ENCODE peak calls at places on chromosomes 1 and 21, in six cellular contexts. Q, F, A, U, N and W are unnamed samples.

GRCh38 chr1:163071381-163072255 is 2.5 kb downstream of the RGS4 start:
- DNase-seq in U (peak; percentile 16), Q (peak; percentile 91), N (peak; percentile 60), F (peak; percentile 3), A (peak; percentile 64), W (peak; percentile 60)

GRCh38 chr1:204296431-204296988 is 63.2 kb downstream of the PLEKHA6 start:
- DNase-seq in A (peak; percentile 39), F (no peak), N (no peak), U (no peak), Q (peak; percentile 49), W (no peak)

GRCh38 chr1:23080885-23081284 is 61.6 kb downstream of the KDM1A start:
- DNase-seq in F (no peak), A (no peak), N (no peak), Q (no peak), U (no peak), W (no peak)

GRCh38 chr21:16634522-16634914 is 878.3 kb upstream of the CXADR start:
- DNase-seq in A (no peak), N (no peak), F (no peak), Q (no peak), U (no peak), W (no peak)

GRCh38 chr1:107830546-107830945 is 134.4 kb downstream of the VAV3 start:
- DNase-seq in Q (no peak), U (no peak), N (no peak), A (no peak), F (no peak), W (no peak)

GRCh38 chr1:184634296-184634695 is 120.4 kb downstream of the EDEM3 start:
- DNase-seq in N (no peak), F (no peak), Q (no peak), A (no peak), U (no peak), W (no peak)

GRCh38 chr1:15220825-15221431 is 26.1 kb upstream of the FHAD1 start:
- DNase-seq in U (no peak), N (no peak), A (peak; percentile 17), F (no peak), Q (no peak), W (peak; percentile 87)

GRCh38 chr21:41196990-41197389 is 29.0 kb downstream of the BACE2 start:
- DNase-seq in A (no peak), F (no peak), N (no peak), Q (peak; percentile 28), U (no peak), W (no peak)

GRCh38 chr1:214570442-214570841 is 19.0 kb upstream of the PTPN14 start:
- DNase-seq in Q (peak; percentile 50), N (no peak), U (no peak), A (no peak), F (no peak), W (no peak)

GRCh38 chr1:70188522-70188921 is 16.9 kb downstream of the LRRC40 start:
- DNase-seq in Q (no peak), U (no peak), N (no peak), A (no peak), F (no peak), W (no peak)

GRCh38 chr1:150981805-150982712 is at the start of gene ANXA9:
- DNase-seq in U (no peak), F (no peak), A (no peak), Q (no peak), N (no peak), W (peak; percentile 74)

GRCh38 chr1:212244441-212244840 is 40.8 kb upstream of the PPP2R5A start:
- DNase-seq in Q (no peak), U (no peak), N (no peak), A (no peak), F (no peak), W (no peak)